ENCODE peak calls at places on chromosomes 3 and 15, in seven cellular contexts. X is NCI-H1105, A is sigmoid colon, H is body of pancreas, D is D721Med, C is Calu3, N is activated T-cell treated with anti-CD3 and anti-CD28 coated beads for 1 hour. K is an unnamed sample.

GRCh38 chr3:155496206-155496605 is 202.7 kb upstream of the STRIT1 start:
- DNase-seq in X (no peak), D (no peak), A (no peak), C (no peak), N (no peak), H (no peak), K (no peak)

GRCh38 chr3:117238805-117239204 is 529.2 kb downstream of the TUSC7 start:
- DNase-seq in H (no peak), D (no peak), C (no peak), X (no peak), A (no peak), N (no peak), K (no peak)

GRCh38 chr3:104584702-104585101 is 782.0 kb upstream of the ALCAM start:
- DNase-seq in D (no peak), X (no peak), H (no peak), A (no peak), N (no peak), C (no peak), K (no peak)

GRCh38 chr3:35592589-35593295 is 46.6 kb upstream of the ARPP21 start:
- DNase-seq in C (no peak), X (no peak), A (no peak), N (no peak), H (no peak), D (no peak), K (no peak)

GRCh38 chr3:20043398-20043797 is 3.2 kb downstream of the KAT2B start:
- DNase-seq in N (peak), D (no peak), X (no peak), A (peak), H (peak), C (peak), K (no peak)

GRCh38 chr3:19425825-19426224 is 277.5 kb downstream of the KCNH8 start:
- DNase-seq in H (no peak), D (no peak), A (no peak), C (no peak), X (no peak), N (no peak), K (no peak)

GRCh38 chr3:185405243-185405642 is 42.3 kb downstream of the MAP3K13 start:
- DNase-seq in A (no peak), D (no peak), X (no peak), C (no peak), H (no peak), N (no peak), K (no peak)

GRCh38 chr3:128335621-128336296 is 130.9 kb downstream of the DNAJB8 start:
- DNase-seq in H (peak), X (no peak), D (no peak), A (peak), C (peak), N (no peak), K (no peak)

GRCh38 chr15:50463423-50464358 is 39.5 kb downstream of the USP8 start:
- DNase-seq in H (no peak), D (no peak), A (no peak), X (no peak), N (no peak), C (no peak), K (no peak)

GRCh38 chr3:195356151-195357086 is 85.5 kb upstream of the XXYLT1 start:
- DNase-seq in N (no peak), X (no peak), D (no peak), C (no peak), A (peak), H (no peak), K (no peak)

GRCh38 chr3:14335774-14336413 is 66.5 kb upstream of the SLC6A6 start:
- DNase-seq in D (no peak), A (no peak), C (no peak), N (no peak), H (no peak), X (no peak), K (no peak)